ENCODE peak calls at places on chromosome 4, in four cellular contexts. Q is CD8-positive, alpha-beta memory T cell; U is fibroblast of lung; L is foreskin keratinocyte. Z is an unnamed sample.
A peak's percentile ranks its signal among the peaks of the same experiment; 100 is the strongest.

GRCh38 chr4:43331226-43332078 is 438.9 kb downstream of the GRXCR1 start:
- DNase-seq in U (peak; percentile 92), Q (no peak), L (peak; percentile 91), Z (peak; percentile 78)

GRCh38 chr4:161448550-161449180 is 715.1 kb downstream of the FSTL5 start:
- DNase-seq in L (peak; percentile 49), Q (no peak), U (no peak), Z (peak; percentile 9)

GRCh38 chr4:137677851-137678250 is 145.6 kb upstream of the PCDH18 start:
- DNase-seq in U (peak; percentile 80), L (peak; percentile 68), Q (no peak), Z (no peak)

GRCh38 chr4:175048111-175048784 is 130.1 kb downstream of the ADAM29 start:
- DNase-seq in U (no peak), L (no peak), Q (no peak), Z (no peak)

GRCh38 chr4:38574559-38575333 is 89.3 kb upstream of the KLF3 start:
- DNase-seq in L (no peak), U (no peak), Q (no peak), Z (no peak)

GRCh38 chr4:105633241-105633640 is 75.2 kb downstream of the INTS12 start:
- DNase-seq in U (no peak), Q (no peak), L (peak; percentile 66), Z (peak; percentile 79)

GRCh38 chr4:122259849-122260248 is 107.7 kb downstream of the BLTP1 start:
- DNase-seq in U (no peak), L (no peak), Q (no peak), Z (no peak)

GRCh38 chr4:105145059-105145912 is 1.4 kb upstream of the TET2 start:
- DNase-seq in L (peak; percentile 59), Q (no peak), U (no peak), Z (no peak)

GRCh38 chr4:40962551-40963185 is 212.9 kb downstream of the NSUN7 start:
- DNase-seq in U (peak; percentile 87), Q (no peak), L (no peak), Z (no peak)

GRCh38 chr4:45931151-45931550 is 192.7 kb downstream of the GABRG1 start:
- DNase-seq in Q (no peak), U (no peak), L (peak; percentile 44), Z (peak; percentile 20)

GRCh38 chr4:39565925-39566630 is 38.8 kb upstream of the UGDH start:
- DNase-seq in U (peak; percentile 95), Q (no peak), L (peak; percentile 94), Z (peak; percentile 84)

GRCh38 chr4:178752954-178753525 is 1310.8 kb upstream of the AGA start:
- DNase-seq in Q (no peak), U (peak; percentile 1), L (no peak), Z (no peak)

GRCh38 chr4:85005865-85006377 is 39.4 kb upstream of the WDFY3 start:
- DNase-seq in L (peak; percentile 75), U (peak; percentile 86), Q (no peak), Z (peak; percentile 84)

GRCh38 chr4:119785963-119786362 is 157.4 kb upstream of the PDE5A start:
- DNase-seq in Q (no peak), U (peak; percentile 35), L (peak; percentile 17), Z (peak; percentile 5)

GRCh38 chr4:78166582-78166981 is 109.5 kb downstream of the FRAS1 start:
- DNase-seq in Q (no peak), L (no peak), U (peak; percentile 27), Z (peak; percentile 23)

GRCh38 chr4:27790911-27791310 is 930.3 kb downstream of the STIM2 start:
- DNase-seq in L (peak; percentile 71), U (peak; percentile 51), Q (no peak), Z (peak; percentile 28)

GRCh38 chr4:128809477-128810330 is at the start of gene JADE1:
- DNase-seq in Q (peak; percentile 82), U (peak; percentile 93), L (peak; percentile 85), Z (peak; percentile 91)

GRCh38 chr4:72846280-72847111 is 223.0 kb downstream of the COX18 start:
- DNase-seq in L (no peak), Q (no peak), U (peak; percentile 36), Z (no peak)

GRCh38 chr4:181939199-181939945 is 303.8 kb upstream of the TENM3 start:
- DNase-seq in U (peak; percentile 67), Q (no peak), L (no peak), Z (peak; percentile 59)

GRCh38 chr4:25128671-25129070 is 31.6 kb downstream of the SEPSECS start:
- DNase-seq in L (peak; percentile 23), U (peak; percentile 70), Q (no peak), Z (no peak)

GRCh38 chr4:88630756-88631155 is 38.5 kb downstream of the HERC3 start:
- DNase-seq in L (peak; percentile 75), Q (no peak), U (peak; percentile 78), Z (peak; percentile 61)

GRCh38 chr4:145533011-145533410 is 51.4 kb downstream of the SMAD1 start:
- DNase-seq in Q (no peak), U (peak; percentile 42), L (peak; percentile 57), Z (peak; percentile 58)

GRCh38 chr4:15434086-15434485 is 6.3 kb downstream of the C1QTNF7 start:
- DNase-seq in U (no peak), L (peak; percentile 36), Q (no peak), Z (no peak)

GRCh38 chr4:151850751-151851150 is 89.9 kb upstream of the GATB start:
- DNase-seq in U (no peak), Q (no peak), L (peak; percentile 57), Z (peak; percentile 43)

GRCh38 chr4:162274354-162274753 is 110.6 kb upstream of the FSTL5 start:
- DNase-seq in Q (no peak), L (peak; percentile 35), U (peak; percentile 4), Z (peak; percentile 36)

GRCh38 chr4:3041192-3042142 is 32.9 kb downstream of the HTT-AS start:
- DNase-seq in Q (peak; percentile 10), L (peak; percentile 42), U (peak; percentile 47), Z (peak; percentile 65)

GRCh38 chr4:90028460-90028859 is 98.7 kb upstream of the CCSER1 start:
- DNase-seq in L (no peak), U (no peak), Q (no peak), Z (no peak)

GRCh38 chr4:150140774-150141400 is 62.6 kb downstream of the DCLK2 start:
- DNase-seq in U (peak; percentile 81), L (peak; percentile 77), Q (no peak), Z (peak; percentile 60)

GRCh38 chr4:128863314-128864075 is 54.0 kb downstream of the JADE1 start:
- DNase-seq in L (peak; percentile 49), U (peak; percentile 69), Q (peak; percentile 60), Z (peak; percentile 50)

GRCh38 chr4:23455482-23455881 is 434.4 kb downstream of the PPARGC1A start:
- DNase-seq in U (peak; percentile 14), L (no peak), Q (no peak), Z (no peak)

GRCh38 chr4:81507530-81507929 is 35.8 kb upstream of the RASGEF1B start:
- DNase-seq in Q (no peak), L (no peak), U (no peak), Z (no peak)
- H3K4me1 ChIP-seq in Q (peaks cover 18% of the 10 kb centered on the region), L (no peaks in the 10 kb centered on the region), U (no peaks in the 10 kb centered on the region), Z (no peaks in the 10 kb centered on the region)

GRCh38 chr4:107854326-107855030 is 29.7 kb downstream of the SGMS2 start:
- DNase-seq in U (peak; percentile 53), Q (no peak), L (peak; percentile 50), Z (no peak)
- H3K4me1 ChIP-seq in U (no peaks in the 10 kb centered on the region), Q (no peaks in the 10 kb centered on the region), L (peaks cover 33% of the 10 kb centered on the region), Z (peaks cover 38% of the 10 kb centered on the region)

GRCh38 chr4:124278477-124278876 is 434.1 kb downstream of the ANKRD50 start:
- DNase-seq in L (peak; percentile 80), U (peak; percentile 91), Q (no peak), Z (peak; percentile 67)
- H3K4me1 ChIP-seq in L (peaks cover 31% of the 10 kb centered on the region), U (no peaks in the 10 kb centered on the region), Q (no peaks in the 10 kb centered on the region), Z (peaks cover 41% of the 10 kb centered on the region)

DNA sequence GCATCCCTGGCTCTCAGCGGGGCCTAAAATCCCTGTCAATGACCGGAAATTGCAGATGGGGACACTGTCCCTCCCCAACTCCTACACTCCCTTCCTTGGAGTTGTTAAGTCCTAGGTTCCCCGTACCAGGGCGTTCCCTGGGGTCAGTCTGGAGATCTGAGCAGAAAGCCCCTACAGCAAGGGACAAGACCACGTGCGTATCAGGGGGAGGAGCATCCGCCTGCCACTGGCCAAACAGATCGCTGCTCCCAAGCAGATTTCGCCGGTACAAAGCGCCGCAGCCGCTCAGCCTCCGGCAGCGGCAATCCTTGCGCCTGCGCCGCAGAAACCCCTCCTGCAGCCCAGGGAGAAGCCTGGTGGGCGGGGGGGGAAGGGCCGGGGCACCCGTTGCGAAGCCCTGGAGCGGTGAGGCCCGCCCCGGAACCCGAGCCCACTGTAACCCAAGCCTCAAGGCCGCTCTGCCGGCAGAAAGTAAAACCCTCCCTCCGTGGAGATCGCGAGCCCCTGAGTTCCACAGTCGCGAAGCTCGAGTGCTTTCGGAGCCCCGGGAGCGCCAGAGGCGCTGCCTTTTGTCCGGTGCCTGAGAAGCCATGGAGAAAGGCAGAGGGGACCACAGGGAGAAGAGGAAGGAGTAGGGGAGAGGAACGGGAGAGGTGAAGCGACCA is 2.7 kb downstream of the CRMP1 start:
- DNase-seq in Q (no peak), L (no peak), U (peak; percentile 41), Z (no peak)
- H3K4me1 ChIP-seq in Q (no peaks in the 10 kb centered on the region), L (no peaks in the 10 kb centered on the region), U (no peaks in the 10 kb centered on the region), Z (no peaks in the 10 kb centered on the region)

DNA sequence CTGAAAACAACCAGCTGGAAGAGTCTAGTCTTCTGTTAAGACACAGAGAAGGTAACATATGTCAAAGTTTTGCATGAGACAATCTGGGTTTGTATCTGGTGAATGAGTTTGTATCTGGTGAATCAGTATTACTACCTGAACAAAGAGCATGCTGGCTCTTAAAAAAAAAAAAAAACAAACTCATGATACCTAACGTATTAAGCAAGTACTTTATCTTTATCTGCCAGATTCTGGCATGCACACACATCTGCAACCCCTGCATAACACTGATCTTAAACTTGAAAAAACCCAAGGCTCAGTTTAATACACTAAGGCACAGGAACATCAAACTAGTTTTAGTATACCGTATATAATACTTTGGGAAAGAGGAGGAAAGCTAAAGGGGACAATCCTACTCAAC is 5.8 kb downstream of the YTHDC1 start:
- DNase-seq in Q (no peak), U (no peak), L (no peak), Z (peak; percentile 25)
- H3K4me1 ChIP-seq in Q (peaks cover 86% of the 10 kb centered on the region), U (no peaks in the 10 kb centered on the region), L (peaks cover 54% of the 10 kb centered on the region), Z (peaks cover 39% of the 10 kb centered on the region)

GRCh38 chr4:169135776-169136175 is 125.7 kb upstream of the CBR4 start:
- DNase-seq in U (no peak), Q (no peak), L (no peak), Z (no peak)
- H3K4me1 ChIP-seq in U (no peaks in the 10 kb centered on the region), Q (no peaks in the 10 kb centered on the region), L (no peaks in the 10 kb centered on the region), Z (no peaks in the 10 kb centered on the region)